ENCODE peak calls at places on chromosomes 3 and 15, in four cellular contexts. E, Z, U and Y are unnamed samples.

GRCh38 chr3:14549256-14549931 is 9.3 kb upstream of the GRIP2 start:
- DNase-seq in E (peak; percentile 32), Z (no peak), U (no peak), Y (peak; percentile 8)

GRCh38 chr3:190739726-190740230 is 122.7 kb downstream of the GMNC start:
- DNase-seq in E (no peak), Z (no peak), U (no peak), Y (no peak)

GRCh38 chr15:43900964-43901363 is 74.2 kb downstream of the WDR76 start:
- DNase-seq in E (no peak), Z (no peak), U (no peak), Y (no peak)

GRCh38 chr3:187722206-187722612 is 19.9 kb upstream of the RTP2 start:
- DNase-seq in E (no peak), Z (no peak), U (no peak), Y (no peak)

GRCh38 chr3:16849795-16850194 is 35.0 kb upstream of the PLCL2 start:
- DNase-seq in E (peak; percentile 83), Z (peak; percentile 35), U (no peak), Y (peak; percentile 38)

GRCh38 chr3:115692887-115693524 is 69.7 kb downstream of the GAP43 start:
- DNase-seq in E (peak; percentile 83), Z (peak; percentile 37), U (peak; percentile 41), Y (peak; percentile 67)

GRCh38 chr3:192183109-192183508 is 544.2 kb downstream of the FGF12 start:
- DNase-seq in E (no peak), Z (no peak), U (no peak), Y (no peak)

GRCh38 chr3:150765949-150766720 is 3.2 kb upstream of the SIAH2 start:
- DNase-seq in E (peak; percentile 60), Z (no peak), U (no peak), Y (peak; percentile 48)

GRCh38 chr3:62493116-62493801 is 119.9 kb upstream of the FEZF2 start:
- DNase-seq in E (peak; percentile 6), Z (no peak), U (no peak), Y (no peak)

GRCh38 chr15:68272797-68273271 is 4.7 kb upstream of the FEM1B start:
- DNase-seq in E (peak; percentile 46), Z (peak; percentile 98), U (no peak), Y (peak; percentile 92)

GRCh38 chr3:105791919-105792786 is 76.7 kb downstream of the CBLB start:
- DNase-seq in E (peak; percentile 99), Z (no peak), U (no peak), Y (peak; percentile 93)

GRCh38 chr15:100114100-100114499 is 227.7 kb downstream of the ADAMTS17 start:
- DNase-seq in E (peak; percentile 95), Z (no peak), U (no peak), Y (no peak)

GRCh38 chr3:127759826-127760225 is 62.5 kb downstream of the MGLL start:
- DNase-seq in E (no peak), Z (no peak), U (no peak), Y (no peak)

GRCh38 chr3:172289583-172289982 is 158.7 kb downstream of the GHSR start:
- DNase-seq in E (no peak), Z (no peak), U (no peak), Y (no peak)

GRCh38 chr15:77982127-77982490 is 95.4 kb downstream of the TBC1D2B start:
- DNase-seq in E (no peak), Z (no peak), U (no peak), Y (no peak)

GRCh38 chr15:48897144-48897814 is 19.3 kb downstream of the EID1 start:
- DNase-seq in E (peak; percentile 86), Z (no peak), U (no peak), Y (peak; percentile 64)

GRCh38 chr15:48940508-48940907 is 23.2 kb downstream of the SHC4 start:
- DNase-seq in E (peak; percentile 95), Z (peak; percentile 68), U (no peak), Y (peak; percentile 98)

GRCh38 chr3:111851511-111851954 is 7.5 kb upstream of the PHLDB2 start:
- DNase-seq in E (peak; percentile 61), Z (peak; percentile 80), U (no peak), Y (peak; percentile 81)

GRCh38 chr3:139301183-139301582 is 42.6 kb upstream of the MRPS22 start:
- DNase-seq in E (peak; percentile 47), Z (no peak), U (no peak), Y (peak; percentile 34)

GRCh38 chr3:61723038-61723437 is 161.7 kb downstream of the PTPRG start:
- DNase-seq in E (no peak), Z (no peak), U (no peak), Y (no peak)

GRCh38 chr3:190883973-190884832 is 21.7 kb upstream of the GMNC start:
- DNase-seq in E (peak; percentile 81), Z (no peak), U (peak; percentile 27), Y (peak; percentile 73)

GRCh38 chr3:29822051-29822450 is 541.2 kb downstream of the RBMS3 start:
- DNase-seq in E (peak; percentile 26), Z (peak; percentile 5), U (no peak), Y (peak; percentile 78)

GRCh38 chr3:107557743-107558142 is 35.0 kb downstream of the BBX start:
- DNase-seq in E (no peak), Z (no peak), U (no peak), Y (no peak)

GRCh38 chr3:49411550-49411967 is 217 bp downstream of the RHOA start:
- DNase-seq in E (no peak), Z (no peak), U (no peak), Y (no peak)

GRCh38 chr3:190492129-190492528 is 21.8 kb upstream of the IL1RAP start:
- DNase-seq in E (no peak), Z (no peak), U (no peak), Y (no peak)

GRCh38 chr3:175941352-175941751 is 1082.2 kb downstream of the NAALADL2 start:
- DNase-seq in E (peak; percentile 24), Z (no peak), U (no peak), Y (no peak)

GRCh38 chr3:123883656-123884257 is 375 bp downstream of the MYLK start:
- DNase-seq in E (peak; percentile 8), Z (no peak), U (no peak), Y (no peak)

GRCh38 chr3:45571969-45572368 is 22.6 kb upstream of the LIMD1 start:
- DNase-seq in E (no peak), Z (no peak), U (no peak), Y (no peak)

GRCh38 chr3:129211345-129211744 is 27.6 kb upstream of the CNBP start:
- DNase-seq in E (no peak), Z (no peak), U (no peak), Y (no peak)

GRCh38 chr15:29086001-29086400 is 183.6 kb downstream of the NSMCE3 start:
- DNase-seq in E (no peak), Z (no peak), U (no peak), Y (no peak)

GRCh38 chr15:26889298-26889898 is 22.5 kb downstream of the GABRA5 start:
- DNase-seq in E (peak; percentile 86), Z (no peak), U (no peak), Y (peak; percentile 38)

GRCh38 chr3:129050556-129051295 is 9.9 kb upstream of the GP9 start:
- DNase-seq in E (no peak), Z (no peak), U (no peak), Y (no peak)

GRCh38 chr3:158105124-158105709 is 1.0 kb downstream of the SHOX2 start:
- DNase-seq in E (no peak), Z (no peak), U (no peak), Y (no peak)

GRCh38 chr3:10137178-10137577 is 4.4 kb upstream of the VHL start:
- DNase-seq in E (no peak), Z (peak; percentile 21), U (no peak), Y (no peak)

GRCh38 chr3:29283739-29284138 is 2.9 kb downstream of the RBMS3 start:
- DNase-seq in E (no peak), Z (no peak), U (no peak), Y (no peak)

GRCh38 chr15:50906954-50907865 is 1.3 kb upstream of the AP4E1 start:
- DNase-seq in E (no peak), Z (peak; percentile 32), U (no peak), Y (no peak)

DNA sequence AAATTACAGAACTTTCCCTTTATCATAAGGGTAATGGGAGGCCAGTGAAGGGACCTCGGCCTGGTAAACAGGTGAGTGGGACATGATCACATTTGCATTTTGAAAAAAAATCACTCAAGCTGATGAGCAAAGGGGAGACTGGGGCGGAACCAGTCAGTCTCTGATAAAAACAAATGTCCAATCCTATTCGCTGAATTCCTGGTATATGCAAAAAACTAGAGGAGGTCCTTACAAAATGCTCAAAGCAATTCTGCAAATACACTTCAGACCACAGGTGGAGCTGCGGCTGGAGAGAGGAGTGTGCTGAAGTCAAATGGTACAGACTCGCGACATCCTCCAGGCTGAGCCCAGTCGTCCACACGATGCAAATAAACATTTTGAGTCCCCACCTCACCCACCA is 166.7 kb downstream of the FOXP1 start:
- DNase-seq in E (no peak), Z (no peak), U (peak; percentile 25), Y (no peak)
- TF ChIP-seq CTCF in E (peak; percentile 29), Z (peak; percentile 22), U (peak; percentile 28), Y (no peak)

GRCh38 chr15:73992594-73992898 is 451 bp upstream of the STOML1 start:
- DNase-seq in E (no peak), Z (no peak), U (no peak), Y (no peak)
- TF ChIP-seq CTCF in E (no peak), Z (no peak), U (no peak), Y (peak; percentile 54)

GRCh38 chr3:146163584-146163983 is 2.6 kb upstream of the PLOD2 start:
- DNase-seq in E (peak; percentile 94), Z (peak; percentile 87), U (no peak), Y (peak; percentile 90)

GRCh38 chr3:146164071-146164470 is 3.1 kb upstream of the PLOD2 start:
- DNase-seq in E (no peak), Z (no peak), U (no peak), Y (no peak)

GRCh38 chr3:146164951-146165350 is 4.0 kb upstream of the PLOD2 start:
- DNase-seq in E (no peak), Z (peak; percentile 20), U (no peak), Y (no peak)

GRCh38 chr3:146165370-146165769 is 4.4 kb upstream of the PLOD2 start:
- DNase-seq in E (peak; percentile 54), Z (peak; percentile 53), U (no peak), Y (peak; percentile 60)

GRCh38 chr3:146164506-146164905 is 3.5 kb upstream of the PLOD2 start:
- DNase-seq in E (no peak), Z (no peak), U (no peak), Y (no peak)
- TF ChIP-seq CTCF in E (no peak), Z (no peak), U (no peak), Y (no peak)

GRCh38 chr3:50551293-50552057 is 16.1 kb downstream of the C3orf18 start:
- DNase-seq in E (peak; percentile 13), Z (no peak), U (no peak), Y (no peak)
- TF ChIP-seq CTCF in E (no peak), Z (peak; percentile 36), U (no peak), Y (peak; percentile 31)

DNA sequence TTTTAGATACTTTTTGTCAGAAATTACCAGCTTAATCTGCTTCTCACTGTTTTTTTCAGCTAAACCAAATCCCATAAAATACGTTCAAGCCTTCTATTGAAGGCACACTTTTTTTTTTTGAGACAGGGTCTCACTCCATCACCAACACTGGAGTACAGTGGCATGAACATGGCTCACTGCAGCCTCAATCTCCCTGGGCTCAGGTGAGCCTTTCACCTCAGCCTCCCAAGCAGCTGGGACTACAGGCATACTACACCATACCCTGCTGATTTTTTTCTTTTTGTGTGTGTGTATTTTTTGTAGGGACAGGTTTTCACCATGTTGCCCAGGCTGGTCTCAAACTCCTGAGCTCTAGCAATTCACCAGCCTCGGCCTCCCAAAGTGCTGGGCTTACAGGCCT is 3.7 kb downstream of the RAF1 start:
- DNase-seq in E (no peak), Z (no peak), U (no peak), Y (no peak)
- TF ChIP-seq CTCF in E (no peak), Z (no peak), U (no peak), Y (no peak)